ENCODE peak calls at places on chromosomes 16 and 17, in five cellular contexts. S, Z, P, W and C are unnamed samples. For H3K27me3 and H3K36me3, the result is how much of the 10 kb centered on the place peaks cover.

GRCh38 chr16:47142469-47143328 is 1.0 kb downstream of the NETO2 start:
- DNase-seq in S (peak), Z (no peak), P (peak), W (peak), C (peak)

GRCh38 chr16:54287758-54288591 is 1.4 kb upstream of the IRX3 start:
- DNase-seq in S (no peak), Z (no peak), P (peak), W (no peak), C (no peak)

GRCh38 chr16:75695708-75696107 is 5.6 kb downstream of the DUXB start:
- DNase-seq in S (no peak), Z (no peak), P (no peak), W (no peak), C (no peak)

GRCh38 chr16:10961231-10961630 is 16.9 kb downstream of the CLEC16A start:
- DNase-seq in S (no peak), Z (no peak), P (no peak), W (peak), C (no peak)

GRCh38 chr17:42114118-42114517 is 1.6 kb upstream of the DHX58 start:
- DNase-seq in S (no peak), Z (no peak), P (no peak), W (no peak), C (peak)

GRCh38 chr17:2013994-2014317 is 11.2 kb downstream of the RTN4RL1 start:
- DNase-seq in S (no peak), Z (no peak), P (no peak), W (no peak), C (no peak)

GRCh38 chr16:73122604-73123386 is 74.9 kb upstream of the ZFHX3 start:
- DNase-seq in S (no peak), Z (peak), P (peak), W (peak), C (no peak)

GRCh38 chr16:64362193-64362592 is 759.7 kb downstream of the CDH11 start:
- DNase-seq in S (no peak), Z (no peak), P (no peak), W (no peak), C (no peak)

GRCh38 chr17:34757106-34757505 is 177.7 kb downstream of the TMEM132E start:
- DNase-seq in S (no peak), Z (no peak), P (no peak), W (no peak), C (no peak)

GRCh38 chr17:68290268-68290954 is 516 bp downstream of the SLC16A6 start:
- DNase-seq in S (peak), Z (peak), P (peak), W (no peak), C (peak)

GRCh38 chr17:42804918-42805367 is 6.3 kb downstream of the CNTD1 start:
- DNase-seq in S (no peak), Z (no peak), P (no peak), W (no peak), C (peak)

GRCh38 chr16:85768225-85768624 is 17.3 kb upstream of the C16orf74 start:
- DNase-seq in S (no peak), Z (no peak), P (no peak), W (no peak), C (no peak)

GRCh38 chr16:80092686-80093085 is 448.1 kb upstream of the DYNLRB2 start:
- DNase-seq in S (no peak), Z (no peak), P (no peak), W (no peak), C (no peak)

GRCh38 chr17:70913086-70913485 is 743.8 kb downstream of the KCNJ2 start:
- DNase-seq in S (no peak), Z (no peak), P (no peak), W (peak), C (no peak)

GRCh38 chr17:33328129-33328528 is 35.0 kb upstream of the ASIC2 start:
- DNase-seq in S (no peak), Z (no peak), P (no peak), W (peak), C (no peak)

GRCh38 chr16:55889518-55889917 is 14.3 kb upstream of the CES5A start:
- DNase-seq in S (no peak), Z (no peak), P (no peak), W (no peak), C (no peak)

GRCh38 chr16:20023190-20023589 is 50.5 kb downstream of the GPR139 start:
- DNase-seq in S (no peak), Z (no peak), P (no peak), W (peak), C (no peak)

GRCh38 chr17:62163847-62164246 is 98.8 kb upstream of the MED13 start:
- DNase-seq in S (peak), Z (no peak), P (no peak), W (no peak), C (no peak)

GRCh38 chr16:29820730-29821662 is 734 bp downstream of the MVP start:
- DNase-seq in S (peak), Z (no peak), P (peak), W (no peak), C (peak)

GRCh38 chr16:64455275-64455674 is 666.6 kb downstream of the CDH11 start:
- DNase-seq in S (no peak), Z (no peak), P (no peak), W (peak), C (no peak)

GRCh38 chr17:68738044-68738443 is 136.9 kb upstream of the FAM20A start:
- DNase-seq in S (no peak), Z (no peak), P (no peak), W (peak), C (no peak)

GRCh38 chr17:32875904-32876413 is 965 bp downstream of the MYO1D start:
- DNase-seq in S (no peak), Z (no peak), P (no peak), W (peak), C (no peak)

GRCh38 chr17:35790826-35791225 is 4.6 kb downstream of the MMP28 start:
- DNase-seq in S (no peak), Z (no peak), P (no peak), W (no peak), C (no peak)

GRCh38 chr16:56294599-56294998 is 103.3 kb downstream of the GNAO1 start:
- DNase-seq in S (no peak), Z (no peak), P (no peak), W (peak), C (no peak)

GRCh38 chr16:1830213-1830612 is 3.2 kb downstream of the FAHD1 start:
- DNase-seq in S (peak), Z (no peak), P (no peak), W (no peak), C (peak)

GRCh38 chr17:45924332-45924820 is 30.0 kb downstream of the MAPT start:
- DNase-seq in S (no peak), Z (no peak), P (no peak), W (peak), C (no peak)

GRCh38 chr17:44912763-44913544 is 2.3 kb downstream of the GFAP start:
- DNase-seq in S (no peak), Z (no peak), P (no peak), W (no peak), C (no peak)

GRCh38 chr16:22787456-22788189 is 26.3 kb upstream of the HS3ST2 start:
- DNase-seq in S (no peak), Z (no peak), P (no peak), W (no peak), C (no peak)

GRCh38 chr16:22728167-22728836 is 85.7 kb upstream of the HS3ST2 start:
- DNase-seq in S (no peak), Z (no peak), P (no peak), W (no peak), C (no peak)

GRCh38 chr17:14604920-14605599 is 304.2 kb downstream of the HS3ST3B1 start:
- DNase-seq in S (peak), Z (no peak), P (peak), W (no peak), C (peak)

GRCh38 chr17:58968662-58969061 is 138.0 kb downstream of the TRIM37 start:
- DNase-seq in S (no peak), Z (peak), P (no peak), W (peak), C (no peak)

GRCh38 chr17:78391843-78392242 is 13.4 kb downstream of the PGS1 start:
- DNase-seq in S (no peak), Z (no peak), P (no peak), W (no peak), C (no peak)

GRCh38 chr17:16339402-16339801 is 13.9 kb downstream of the CENPV start:
- DNase-seq in S (no peak), Z (no peak), P (no peak), W (no peak), C (no peak)

GRCh38 chr17:68057531-68057952 is 22.0 kb downstream of the KPNA2 start:
- DNase-seq in S (peak), Z (peak), P (no peak), W (peak), C (no peak)

GRCh38 chr17:48612456-48612853 is 1.6 kb upstream of the HOXB7 start:
- DNase-seq in S (no peak), Z (no peak), P (no peak), W (no peak), C (no peak)

GRCh38 chr16:69035375-69035774 is 70.1 kb upstream of the HAS3 start:
- DNase-seq in S (no peak), Z (no peak), P (no peak), W (no peak), C (no peak)

GRCh38 chr17:9024497-9024896 is 3.2 kb downstream of the NTN1 start:
- DNase-seq in S (no peak), Z (no peak), P (no peak), W (no peak), C (no peak)

GRCh38 chr17:9028632-9029570 is 7.6 kb downstream of the NTN1 start:
- DNase-seq in S (no peak), Z (no peak), P (no peak), W (no peak), C (no peak)

GRCh38 chr17:9023389-9024210 is 2.3 kb downstream of the NTN1 start:
- DNase-seq in S (no peak), Z (no peak), P (no peak), W (no peak), C (no peak)

GRCh38 chr17:9028171-9028570 is 6.9 kb downstream of the NTN1 start:
- DNase-seq in S (no peak), Z (no peak), P (no peak), W (no peak), C (no peak)

DNA sequence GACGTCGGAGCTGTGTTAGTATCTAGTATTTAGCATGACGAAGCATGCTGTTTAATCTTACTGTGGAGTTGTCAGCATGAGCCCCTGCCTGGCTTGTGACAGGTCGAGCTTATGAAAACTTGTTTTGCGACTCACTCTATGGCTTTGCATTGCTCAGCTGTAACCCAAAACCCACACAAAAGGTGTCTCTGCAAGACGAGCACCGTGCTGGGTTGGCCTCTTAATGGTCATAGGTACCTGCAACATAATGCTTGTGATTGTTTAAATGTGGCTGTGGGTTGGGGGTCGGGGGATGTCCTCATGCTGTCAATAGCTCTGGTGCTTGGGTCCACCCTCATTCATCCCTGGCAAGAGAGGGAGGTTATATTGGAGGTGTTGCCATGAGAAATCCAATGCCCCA is 5.4 kb downstream of the NTN1 start:
- DNase-seq in S (no peak), Z (no peak), P (no peak), W (no peak), C (no peak)
- H3K27me3 ChIP-seq in S (under half), Z (under half), P (under half), W (half or more), C (under half)

GRCh38 chr17:77286391-77286640 is 145.5 kb downstream of the SEC14L1 start:
- DNase-seq in S (no peak), Z (no peak), P (no peak), W (no peak), C (no peak)

GRCh38 chr17:77281904-77282367 is 141.2 kb downstream of the SEC14L1 start:
- DNase-seq in S (peak), Z (no peak), P (no peak), W (peak), C (peak)

GRCh38 chr17:77282524-77283515 is 142.1 kb downstream of the SEC14L1 start:
- DNase-seq in S (peak), Z (no peak), P (no peak), W (peak), C (no peak)

GRCh38 chr17:77285594-77286390 is 145.0 kb downstream of the SEC14L1 start:
- DNase-seq in S (peak), Z (no peak), P (no peak), W (peak), C (peak)

GRCh38 chr17:77284023-77284617 is 143.4 kb downstream of the SEC14L1 start:
- DNase-seq in S (no peak), Z (no peak), P (no peak), W (no peak), C (no peak)
- H3K27ac ChIP-seq in S (no peak), Z (no peak), P (no peak), W (no peak), C (no peak)

GRCh38 chr17:8146381-8147140 is 5.6 kb downstream of the PER1 start:
- DNase-seq in S (no peak), Z (peak), P (no peak), W (no peak), C (no peak)
- H3K36me3 ChIP-seq in S (under half), Z (half or more), P (under half), W (half or more), C (half or more)

GRCh38 chr16:3143598-3144330 is 8.9 kb downstream of the ZNF213 start:
- DNase-seq in S (peak), Z (no peak), P (peak), W (no peak), C (no peak)
- H3K27me3 ChIP-seq in S (under half), Z (under half), P (under half), W (under half), C (under half)

DNA sequence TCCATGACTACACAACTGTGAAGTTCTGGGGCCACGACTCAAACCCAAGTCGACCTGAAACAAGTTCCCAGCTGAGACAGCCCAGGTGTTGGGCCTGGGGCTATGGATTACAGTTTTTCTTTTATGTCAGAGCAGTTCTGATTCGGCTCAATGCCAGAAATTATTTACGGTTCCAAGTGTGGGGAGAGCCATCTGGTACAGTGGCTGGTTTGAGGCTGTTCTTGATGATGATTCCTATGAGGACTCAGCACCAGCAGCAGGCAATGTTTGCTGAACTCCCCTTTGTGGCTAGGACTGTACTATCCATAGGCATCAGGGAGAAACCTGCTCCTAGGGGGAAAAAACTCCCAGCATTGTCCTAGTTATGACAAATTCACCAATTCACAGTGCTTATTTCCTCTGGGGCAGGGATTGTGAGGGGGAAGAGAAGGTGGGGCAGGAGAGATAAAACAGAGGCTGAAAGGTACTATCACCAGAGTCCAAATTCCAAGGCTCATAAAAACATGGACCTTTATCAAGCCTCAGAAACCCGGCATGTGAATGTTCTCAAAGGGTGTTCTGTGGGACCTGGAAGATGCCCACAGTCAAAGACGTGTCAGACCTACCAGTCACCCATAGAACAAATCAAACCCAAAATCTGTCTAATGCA is 18.2 kb upstream of the CMTM4 start:
- DNase-seq in S (peak), Z (no peak), P (no peak), W (no peak), C (peak)
- H3K27ac ChIP-seq in S (peak), Z (no peak), P (no peak), W (no peak), C (peak)